ENCODE peak calls at places on chromosomes 5 and 9, in five cellular contexts. T is cardiac muscle cell, N is right cardiac atrium, G is right atrium auricular region, Z is tibial nerve. B is an unnamed sample. For H3K9me3, the result is how much of the 10 kb centered on the place peaks cover.

GRCh38 chr5:103346162-103346748 is 87.7 kb downstream of the MACIR start:
- DNase-seq in T (no peak), N (no peak), G (no peak), Z (no peak), B (no peak)

GRCh38 chr5:172564187-172564586 is 76.9 kb upstream of the NEURL1B start:
- DNase-seq in T (no peak), N (no peak), G (no peak), Z (no peak), B (no peak)

GRCh38 chr9:82466616-82467251 is 478.2 kb downstream of the SPATA31D1 start:
- DNase-seq in T (peak), N (peak), G (no peak), Z (no peak), B (no peak)

GRCh38 chr5:144142030-144142825 is 28.2 kb downstream of the YIPF5 start:
- DNase-seq in T (peak), N (no peak), G (no peak), Z (no peak), B (no peak)

GRCh38 chr5:166341708-166342329 is 1949.6 kb upstream of the WWC1 start:
- DNase-seq in T (no peak), N (no peak), G (no peak), Z (no peak), B (no peak)

GRCh38 chr9:33143241-33143642 is 23.9 kb downstream of the B4GALT1 start:
- DNase-seq in T (peak), N (no peak), G (no peak), Z (no peak), B (no peak)

GRCh38 chr9:134641989-134642384 is 384 bp downstream of the COL5A1 start:
- DNase-seq in T (no peak), N (peak), G (no peak), Z (no peak), B (no peak)

GRCh38 chr9:118083161-118083560 is 379.0 kb downstream of the TLR4 start:
- DNase-seq in T (no peak), N (no peak), G (no peak), Z (no peak), B (no peak)

GRCh38 chr5:83255268-83255667 is 177.9 kb downstream of the XRCC4 start:
- DNase-seq in T (peak), N (no peak), G (no peak), Z (no peak), B (no peak)

GRCh38 chr9:94183240-94183999 is 75.7 kb upstream of the ZNF169 start:
- DNase-seq in T (no peak), N (no peak), G (no peak), Z (no peak), B (no peak)

GRCh38 chr9:31119882-31120481 is 1264.5 kb upstream of the ACO1 start:
- DNase-seq in T (peak), N (no peak), G (no peak), Z (no peak), B (no peak)

GRCh38 chr5:55294935-55295334 is 12.6 kb downstream of the DHX29 start:
- DNase-seq in T (no peak), N (no peak), G (no peak), Z (no peak), B (no peak)

GRCh38 chr5:50711280-50711679 is 44.8 kb downstream of the PARP8 start:
- DNase-seq in T (no peak), N (no peak), G (no peak), Z (no peak), B (peak)

GRCh38 chr5:138035605-138036537 is 3.0 kb upstream of the FAM13B start:
- DNase-seq in T (peak), N (peak), G (peak), Z (no peak), B (peak)

GRCh38 chr9:69577123-69577522 is 95.0 kb downstream of the APBA1 start:
- DNase-seq in T (no peak), N (no peak), G (no peak), Z (no peak), B (no peak)

GRCh38 chr5:17400724-17401508 is 97.1 kb upstream of the TAF11L2 start:
- DNase-seq in T (no peak), N (no peak), G (no peak), Z (no peak), B (no peak)

GRCh38 chr9:33340186-33340585 is 49.9 kb downstream of the NFX1 start:
- DNase-seq in T (no peak), N (no peak), G (no peak), Z (no peak), B (no peak)

GRCh38 chr9:120882935-120883607 is 6.1 kb upstream of the PHF19 start:
- DNase-seq in T (no peak), N (no peak), G (no peak), Z (no peak), B (no peak)

GRCh38 chr9:132995121-132995420 is 16.6 kb downstream of the GFI1B start:
- DNase-seq in T (no peak), N (no peak), G (no peak), Z (no peak), B (no peak)

GRCh38 chr5:674630-675011 is 18.5 kb downstream of the TPPP start:
- DNase-seq in T (no peak), N (peak), G (no peak), Z (no peak), B (no peak)

DNA sequence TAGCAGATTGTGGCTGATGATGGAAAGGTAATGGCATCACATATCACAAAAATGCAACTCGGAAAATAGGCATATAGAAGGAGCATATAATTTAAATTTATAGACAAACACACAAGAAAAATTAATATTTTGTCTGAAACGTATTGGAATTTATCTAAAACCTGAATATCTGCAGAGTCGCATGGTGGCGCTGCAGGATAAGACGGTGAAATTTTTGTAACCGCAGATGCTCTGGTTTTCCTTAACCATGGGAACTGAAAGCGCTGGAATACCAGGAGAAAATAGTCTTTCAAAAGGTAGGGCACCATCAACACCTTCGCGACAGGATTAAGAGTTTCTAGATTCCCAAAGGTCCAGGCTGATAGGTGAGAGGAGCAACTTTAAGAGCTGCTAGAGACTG is 11.0 kb downstream of the PCDHB14 start:
- DNase-seq in T (peak), N (no peak), G (no peak), Z (no peak), B (no peak)
- H3K9me3 ChIP-seq in T (under half), N (under half), G (under half), Z (half or more), B (under half)

GRCh38 chr5:68920888-68921287 is 172.9 kb upstream of the SLC30A5 start:
- DNase-seq in T (no peak), N (no peak), G (no peak), Z (no peak), B (no peak)

GRCh38 chr5:68924490-68925145 is 169.2 kb upstream of the SLC30A5 start:
- DNase-seq in T (peak), N (peak), G (peak), Z (no peak), B (no peak)

GRCh38 chr5:68919988-68920490 is 173.8 kb upstream of the SLC30A5 start:
- DNase-seq in T (no peak), N (no peak), G (no peak), Z (no peak), B (no peak)

GRCh38 chr5:68918306-68918705 is 175.5 kb upstream of the SLC30A5 start:
- DNase-seq in T (no peak), N (no peak), G (no peak), Z (no peak), B (no peak)

GRCh38 chr5:68922172-68922987 is 171.4 kb upstream of the SLC30A5 start:
- DNase-seq in T (no peak), N (no peak), G (no peak), Z (no peak), B (no peak)
- H3K9me3 ChIP-seq in T (under half), N (under half), G (under half), Z (under half), B (under half)

DNA sequence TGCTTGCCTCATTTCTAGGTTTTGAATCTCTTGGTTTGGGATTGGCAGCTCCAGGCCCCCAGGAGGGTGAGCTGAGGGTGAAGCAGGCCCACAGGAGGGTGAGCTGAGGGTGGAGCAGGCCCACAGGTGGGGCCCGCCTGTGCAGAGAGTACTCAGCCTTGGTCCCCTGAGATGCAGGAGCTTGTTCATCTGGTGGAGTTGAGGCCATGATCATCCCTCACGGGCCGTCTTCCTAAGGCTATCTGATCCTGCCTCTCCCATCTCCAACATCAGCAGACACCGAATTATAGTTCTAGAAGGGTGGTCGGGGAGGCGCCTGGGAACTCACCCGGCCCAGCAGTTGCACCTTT is 131.7 kb upstream of the PHYKPL start:
- DNase-seq in T (no peak), N (no peak), G (no peak), Z (no peak), B (no peak)
- H3K9me3 ChIP-seq in T (under half), N (under half), G (under half), Z (under half), B (under half)

GRCh38 chr5:141437208-141437607 is 6.9 kb downstream of the PCDHGA12 start:
- DNase-seq in T (no peak), N (no peak), G (no peak), Z (no peak), B (no peak)
- H3K9me3 ChIP-seq in T (under half), N (under half), G (under half), Z (half or more), B (under half)

DNA sequence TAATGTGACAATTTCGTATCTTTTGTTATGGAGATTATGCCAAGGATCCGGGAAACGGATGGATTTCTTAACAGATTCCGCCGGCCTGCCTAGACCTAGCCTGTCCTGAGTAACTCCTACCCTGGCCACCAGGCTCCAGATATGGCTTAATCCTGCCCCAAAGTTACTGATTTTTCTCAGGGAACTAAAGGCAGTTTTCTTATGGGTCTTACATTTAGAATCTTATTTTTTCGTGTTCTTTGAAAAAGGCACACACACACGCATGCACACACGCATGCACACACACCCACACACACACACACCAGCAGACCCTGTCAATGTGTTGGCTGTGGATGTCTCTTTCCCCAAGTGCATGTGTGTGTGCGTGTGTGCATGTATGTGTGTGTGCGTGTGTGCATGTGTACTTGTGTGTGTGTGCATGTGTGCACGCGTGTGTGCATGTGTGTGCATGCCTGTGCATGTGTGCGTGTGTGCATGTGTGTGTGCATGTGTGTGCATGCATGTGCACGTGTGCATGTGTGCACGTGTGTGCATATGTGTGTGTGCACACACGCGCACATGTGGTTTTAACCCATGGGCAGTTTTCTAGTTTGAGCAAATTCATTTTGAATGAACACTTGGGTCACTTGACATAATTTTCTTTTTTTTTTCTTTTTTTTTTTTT is 268.9 kb upstream of the IRX1 start:
- DNase-seq in T (no peak), N (no peak), G (no peak), Z (no peak), B (no peak)
- H3K9me3 ChIP-seq in T (under half), N (under half), G (under half), Z (under half), B (under half)

B was measured in T-helper 17 cell.